ENCODE peak calls at places on chromosomes 11 and 22, in nine cellular contexts. M, V, J, N, U, L, G, O and I are unnamed samples.

GRCh38 chr11:121591405-121592033 is 138.8 kb upstream of the SORL1-AS1 start:
- DNase-seq in O (peak), M (peak), J (peak), N (no peak), L (peak), G (peak), U (peak), V (peak), I (peak)

GRCh38 chr11:113634940-113635575 is 71.0 kb downstream of the TMPRSS5 start:
- DNase-seq in N (no peak), L (no peak), V (no peak), G (no peak), M (no peak), O (no peak), U (no peak), J (no peak), I (no peak)

GRCh38 chr11:64765841-64766682 is 6.3 kb upstream of the PYGM start:
- DNase-seq in U (no peak), V (no peak), G (no peak), O (no peak), N (peak), J (no peak), M (no peak), L (no peak), I (peak)

GRCh38 chr22:26276530-26277200 is 107.4 kb downstream of the SEZ6L start:
- DNase-seq in N (no peak), L (no peak), O (no peak), J (no peak), M (no peak), G (no peak), V (no peak), U (no peak), I (no peak)

GRCh38 chr22:44385781-44386180 is 73.0 kb upstream of the SHISAL1 start:
- DNase-seq in G (no peak), N (peak), U (no peak), O (no peak), L (no peak), J (peak), V (no peak), M (no peak), I (peak)

GRCh38 chr11:121082670-121083069 is 18.4 kb upstream of the TECTA start:
- DNase-seq in N (no peak), V (no peak), J (no peak), U (no peak), O (peak), G (no peak), L (no peak), M (no peak), I (no peak)

GRCh38 chr11:126751242-126751641 is 249.3 kb downstream of the KIRREL3 start:
- DNase-seq in U (no peak), L (no peak), N (no peak), J (no peak), M (peak), G (no peak), V (no peak), O (no peak), I (peak)

GRCh38 chr11:83070044-83070877 is 1.4 kb downstream of the RAB30 start:
- DNase-seq in L (no peak), J (no peak), O (peak), G (no peak), N (no peak), V (no peak), M (peak), U (peak), I (peak)

GRCh38 chr11:32173435-32173834 is 82.6 kb downstream of the RCN1 start:
- DNase-seq in O (peak), G (no peak), U (peak), J (peak), M (peak), L (peak), V (peak), N (no peak), I (peak)

GRCh38 chr11:68338041-68338800 is 25.8 kb downstream of the LRP5 start:
- DNase-seq in M (peak), O (no peak), U (no peak), L (no peak), G (no peak), V (peak), N (no peak), J (peak), I (peak)

GRCh38 chr22:43088979-43089717 is at the start of gene TTLL1:
- DNase-seq in G (no peak), N (peak), J (peak), O (peak), L (peak), V (peak), U (peak), M (peak), I (peak)

GRCh38 chr11:110184466-110184865 is 91.3 kb downstream of the ZC3H12C start:
- DNase-seq in V (no peak), L (no peak), G (no peak), N (no peak), J (no peak), U (no peak), M (no peak), O (no peak), I (no peak)

GRCh38 chr11:7268727-7269126 is 17.0 kb downstream of the SYT9 start:
- DNase-seq in L (no peak), M (no peak), U (no peak), N (no peak), O (no peak), V (no peak), J (no peak), G (no peak), I (no peak)

GRCh38 chr11:123640029-123640428 is 14.4 kb downstream of the SCN3B start:
- DNase-seq in M (no peak), U (no peak), L (no peak), V (no peak), J (no peak), O (no peak), G (no peak), N (no peak), I (no peak)

GRCh38 chr11:10601722-10602281 is 33.3 kb upstream of the LYVE1 start:
- DNase-seq in N (peak), M (no peak), L (no peak), O (no peak), G (no peak), V (no peak), U (no peak), J (peak), I (no peak)

GRCh38 chr22:41672780-41673509 is 15.7 kb downstream of the SNU13 start:
- DNase-seq in G (no peak), U (no peak), L (no peak), J (no peak), N (no peak), M (no peak), V (no peak), O (no peak), I (peak)

GRCh38 chr11:69002101-69002742 is 10.8 kb downstream of the MRGPRF start:
- DNase-seq in G (no peak), O (no peak), L (no peak), M (peak), U (no peak), V (no peak), N (peak), J (peak), I (peak)

GRCh38 chr11:1043563-1044096 is 7.1 kb upstream of the MUC6 start:
- DNase-seq in N (no peak), M (no peak), V (no peak), O (no peak), J (no peak), U (no peak), L (no peak), G (no peak), I (peak)

GRCh38 chr11:114082767-114083181 is 23.3 kb downstream of the ZBTB16 start:
- DNase-seq in O (no peak), M (no peak), U (no peak), L (no peak), N (peak), V (no peak), G (no peak), J (no peak), I (no peak)

GRCh38 chr11:78676026-78676557 is 101.4 kb upstream of the NARS2 start:
- DNase-seq in G (no peak), J (no peak), V (no peak), N (no peak), U (no peak), L (no peak), M (no peak), O (no peak), I (no peak)

GRCh38 chr11:112961146-112961668 is at the start of gene NCAM1:
- DNase-seq in J (peak), O (peak), U (peak), L (peak), G (peak), M (peak), V (peak), N (peak), I (peak)

GRCh38 chr11:2655834-2656622 is 43.8 kb downstream of the KCNQ1OT1 start:
- DNase-seq in J (no peak), U (peak), M (no peak), O (peak), G (no peak), N (no peak), V (no peak), L (no peak), I (no peak)

GRCh38 chr11:12057299-12057980 is 49.0 kb upstream of the DKK3 start:
- DNase-seq in O (no peak), N (no peak), U (no peak), G (no peak), M (no peak), J (no peak), L (no peak), V (no peak), I (no peak)

GRCh38 chr11:124740277-124740882 is 638 bp downstream of the NRGN start:
- DNase-seq in J (peak), L (peak), O (peak), U (peak), M (peak), G (no peak), N (peak), V (no peak), I (peak)

GRCh38 chr11:68373189-68373809 is 60.9 kb downstream of the LRP5 start:
- DNase-seq in O (no peak), V (no peak), J (peak), G (no peak), U (no peak), M (peak), N (no peak), L (no peak), I (peak)

GRCh38 chr22:31618057-31618456 is 44.0 kb downstream of the PISD start:
- DNase-seq in V (no peak), N (no peak), J (no peak), L (no peak), M (no peak), O (no peak), G (peak), U (no peak), I (peak)

GRCh38 chr11:84319853-84320252 is 1033.7 kb upstream of the CCDC90B start:
- DNase-seq in N (no peak), V (no peak), O (no peak), M (no peak), J (no peak), L (no peak), U (no peak), G (no peak), I (no peak)

GRCh38 chr11:68908273-68908672 is 4.6 kb downstream of the IGHMBP2 start:
- DNase-seq in O (no peak), J (no peak), M (no peak), L (no peak), G (no peak), N (no peak), U (no peak), V (no peak), I (no peak)

GRCh38 chr11:117220999-117221774 is 10.7 kb downstream of the PCSK7 start:
- DNase-seq in L (no peak), G (no peak), U (no peak), V (no peak), J (peak), O (no peak), N (no peak), M (no peak), I (peak)

GRCh38 chr11:66247801-66248200 is 20.6 kb upstream of the RAB1B start:
- DNase-seq in V (no peak), M (no peak), O (no peak), N (no peak), U (no peak), J (no peak), L (no peak), G (no peak), I (peak)

GRCh38 chr11:111363985-111364384 is 15.1 kb downstream of the POU2AF1 start:
- DNase-seq in N (no peak), O (no peak), G (no peak), V (no peak), J (no peak), U (no peak), L (no peak), M (no peak), I (no peak)

GRCh38 chr22:34055525-34056200 is 135.4 kb upstream of the LARGE1 start:
- DNase-seq in O (no peak), V (no peak), N (no peak), U (peak), L (no peak), J (no peak), G (no peak), M (no peak), I (no peak)

GRCh38 chr11:116865696-116866095 is 28.3 kb upstream of the APOA1 start:
- DNase-seq in U (no peak), G (no peak), J (no peak), M (no peak), L (no peak), O (no peak), V (no peak), N (no peak), I (no peak)

GRCh38 chr11:133964946-133965632 is 8.3 kb upstream of the IGSF9B start:
- DNase-seq in O (no peak), G (no peak), J (no peak), N (no peak), L (no peak), U (peak), V (no peak), M (no peak), I (no peak)

GRCh38 chr22:31530816-31531180 is 34.5 kb downstream of the SFI1 start:
- DNase-seq in O (no peak), V (no peak), N (no peak), L (no peak), G (no peak), J (no peak), U (no peak), M (peak), I (peak)

GRCh38 chr22:17896552-17896951 is 122.3 kb upstream of the BID start:
- DNase-seq in U (no peak), J (no peak), M (no peak), O (peak), N (no peak), L (no peak), G (no peak), V (peak), I (no peak)

GRCh38 chr11:67438121-67438902 is 830 bp upstream of the PTPRCAP start:
- DNase-seq in N (peak), J (peak), U (no peak), O (no peak), G (no peak), V (no peak), M (no peak), L (no peak), I (no peak)

GRCh38 chr11:90525962-90526361 is 303.1 kb upstream of the CHORDC1 start:
- DNase-seq in V (no peak), N (no peak), M (no peak), U (no peak), L (no peak), O (no peak), G (no peak), J (no peak), I (no peak)